ENCODE peak calls at places on chromosome 9, in eight cellular contexts. U, R, H, F, E, G, K and T are unnamed samples.

GRCh38 chr9:76034049-76034448 is 143.6 kb downstream of the PCSK5 start:
- DNase-seq in U (no peak), R (no peak), H (no peak), F (no peak), E (no peak), G (no peak), K (no peak), T (no peak)

GRCh38 chr9:133106511-133107244 is 14.4 kb downstream of the RALGDS start:
- DNase-seq in U (no peak), R (no peak), H (no peak), F (no peak), E (no peak), G (no peak), K (no peak), T (no peak)

GRCh38 chr9:119088002-119088401 is 281.2 kb downstream of the BRINP1 start:
- DNase-seq in U (no peak), R (no peak), H (no peak), F (no peak), E (no peak), G (no peak), K (no peak), T (no peak)

GRCh38 chr9:115593587-115594091 is 475.7 kb upstream of the TNC start:
- DNase-seq in U (peak; percentile 34), R (peak; percentile 43), H (peak; percentile 46), F (peak; percentile 83), E (peak; percentile 3), G (no peak), K (no peak), T (no peak)

GRCh38 chr9:14924821-14925220 is 14.6 kb upstream of the FREM1 start:
- DNase-seq in U (no peak), R (no peak), H (peak; percentile 36), F (peak; percentile 72), E (no peak), G (no peak), K (no peak), T (no peak)

GRCh38 chr9:137619240-137620090 is 660 bp downstream of the EHMT1 start:
- DNase-seq in U (peak; percentile 40), R (peak; percentile 75), H (no peak), F (peak; percentile 59), E (no peak), G (peak; percentile 42), K (no peak), T (no peak)

GRCh38 chr9:99433555-99433954 is 211.5 kb downstream of the SEC61B start:
- DNase-seq in U (peak; percentile 76), R (peak; percentile 76), H (peak; percentile 92), F (peak; percentile 75), E (peak; percentile 67), G (peak; percentile 47), K (no peak), T (no peak)

GRCh38 chr9:88835038-88835466 is 156.2 kb upstream of the S1PR3 start:
- DNase-seq in U (peak; percentile 28), R (no peak), H (peak; percentile 49), F (peak; percentile 90), E (no peak), G (no peak), K (no peak), T (no peak)

GRCh38 chr9:123176230-123176629 is 92.2 kb downstream of the STRBP start:
- DNase-seq in U (no peak), R (no peak), H (peak; percentile 73), F (no peak), E (no peak), G (no peak), K (no peak), T (no peak)

GRCh38 chr9:120933310-120934044 is 6.9 kb upstream of the TRAF1 start:
- DNase-seq in U (no peak), R (no peak), H (no peak), F (no peak), E (no peak), G (no peak), K (no peak), T (no peak)

GRCh38 chr9:16321461-16322119 is 548.9 kb downstream of the BNC2 start:
- DNase-seq in U (no peak), R (no peak), H (peak; percentile 67), F (peak; percentile 66), E (no peak), G (no peak), K (no peak), T (no peak)

GRCh38 chr9:34982352-34982751 is 7.2 kb upstream of the DNAJB5 start:
- DNase-seq in U (no peak), R (no peak), H (no peak), F (no peak), E (no peak), G (no peak), K (no peak), T (no peak)

GRCh38 chr9:98361645-98362044 is 106.2 kb upstream of the TBC1D2 start:
- DNase-seq in U (no peak), R (no peak), H (no peak), F (no peak), E (no peak), G (no peak), K (no peak), T (no peak)

GRCh38 chr9:92887880-92888338 is 10.1 kb upstream of the ZNF484 start:
- DNase-seq in U (no peak), R (no peak), H (no peak), F (no peak), E (no peak), G (no peak), K (peak; percentile 17), T (no peak)

GRCh38 chr9:89426389-89426961 is 71.4 kb downstream of the SEMA4D start:
- DNase-seq in U (no peak), R (peak; percentile 69), H (no peak), F (no peak), E (no peak), G (no peak), K (no peak), T (no peak)

GRCh38 chr9:95089257-95089873 is 228.1 kb downstream of the FANCC start:
- DNase-seq in U (no peak), R (no peak), H (no peak), F (no peak), E (no peak), G (no peak), K (no peak), T (no peak)

GRCh38 chr9:79798450-79798849 is 226.7 kb downstream of the TLE4 start:
- DNase-seq in U (no peak), R (no peak), H (peak; percentile 15), F (no peak), E (no peak), G (no peak), K (no peak), T (no peak)

GRCh38 chr9:111481885-111482636 is 2.1 kb downstream of the ECPAS start:
- DNase-seq in U (no peak), R (no peak), H (peak; percentile 62), F (peak; percentile 55), E (no peak), G (no peak), K (no peak), T (no peak)
- TF ChIP-seq CTCF in U (no peak), R (no peak), H (no peak), F (no peak), E (no peak), G (no peak), K (no peak), T (no peak)

GRCh38 chr9:131475111-131475955 is 27.4 kb upstream of the POMT1 start:
- DNase-seq in U (no peak), R (no peak), H (no peak), F (no peak), E (no peak), G (no peak), K (no peak), T (no peak)

GRCh38 chr9:131474711-131475110 is 28.0 kb upstream of the POMT1 start:
- DNase-seq in U (no peak), R (no peak), H (no peak), F (no peak), E (no peak), G (no peak), K (no peak), T (no peak)

GRCh38 chr9:131477367-131477766 is 25.4 kb upstream of the POMT1 start:
- DNase-seq in U (no peak), R (no peak), H (no peak), F (no peak), E (no peak), G (no peak), K (no peak), T (no peak)

GRCh38 chr9:131476777-131477345 is 25.9 kb upstream of the POMT1 start:
- DNase-seq in U (no peak), R (no peak), H (no peak), F (no peak), E (no peak), G (no peak), K (no peak), T (no peak)

DNA sequence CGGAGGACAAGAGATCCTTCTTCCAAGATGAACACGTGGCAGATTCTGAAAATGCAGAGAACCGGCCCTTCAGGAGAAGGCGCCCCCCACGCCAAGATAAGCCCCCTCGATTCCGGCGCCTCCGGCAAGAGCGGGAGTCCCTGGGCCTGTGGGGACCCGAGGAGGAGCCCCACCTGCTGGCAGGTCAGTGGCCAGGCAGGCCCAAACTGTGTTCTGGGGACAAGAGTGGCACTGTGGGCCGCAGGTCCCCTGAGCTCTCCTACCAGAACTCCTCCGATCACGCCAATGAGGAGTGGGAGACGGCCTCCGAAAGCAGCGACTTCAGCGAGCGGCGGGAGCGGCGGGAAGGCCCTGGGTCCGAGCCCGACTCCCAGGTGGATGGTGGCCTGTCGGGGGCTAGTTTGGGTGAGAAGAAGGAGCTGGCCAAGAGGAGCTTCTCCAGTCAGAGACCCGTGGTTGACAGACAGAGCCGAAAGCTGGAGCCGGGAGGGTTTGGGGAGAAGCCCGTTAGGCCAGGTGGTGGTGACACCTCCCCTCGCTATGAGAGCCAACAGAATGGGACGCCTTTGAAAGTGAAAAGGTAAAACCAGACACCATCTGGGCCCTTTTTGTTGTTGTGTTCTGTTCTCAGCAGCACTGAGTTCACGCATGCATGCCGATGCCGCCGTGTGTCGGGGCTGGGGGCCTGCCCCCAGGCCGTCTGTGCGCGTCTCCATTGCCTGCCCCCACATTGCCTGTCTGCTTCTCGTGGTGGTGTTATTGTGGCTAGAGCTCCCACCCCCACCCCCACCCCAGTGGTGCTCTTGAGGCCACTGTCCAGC is 26.6 kb upstream of the POMT1 start:
- DNase-seq in U (no peak), R (no peak), H (no peak), F (no peak), E (no peak), G (no peak), K (no peak), T (no peak)
- TF ChIP-seq CTCF in U (no peak), R (no peak), H (peak; percentile 40), F (peak; percentile 36), E (no peak), G (no peak), K (peak; percentile 26), T (peak; percentile 52)

GRCh38 chr9:26723486-26723885 is 169.1 kb downstream of the CAAP1 start:
- DNase-seq in U (peak; percentile 5), R (peak; percentile 29), H (peak; percentile 28), F (peak; percentile 17), E (no peak), G (no peak), K (no peak), T (no peak)
- TF ChIP-seq CTCF in U (peak; percentile 47), R (peak; percentile 39), H (peak; percentile 60), F (peak; percentile 45), E (no peak), G (no peak), K (no peak), T (peak; percentile 69)

DNA sequence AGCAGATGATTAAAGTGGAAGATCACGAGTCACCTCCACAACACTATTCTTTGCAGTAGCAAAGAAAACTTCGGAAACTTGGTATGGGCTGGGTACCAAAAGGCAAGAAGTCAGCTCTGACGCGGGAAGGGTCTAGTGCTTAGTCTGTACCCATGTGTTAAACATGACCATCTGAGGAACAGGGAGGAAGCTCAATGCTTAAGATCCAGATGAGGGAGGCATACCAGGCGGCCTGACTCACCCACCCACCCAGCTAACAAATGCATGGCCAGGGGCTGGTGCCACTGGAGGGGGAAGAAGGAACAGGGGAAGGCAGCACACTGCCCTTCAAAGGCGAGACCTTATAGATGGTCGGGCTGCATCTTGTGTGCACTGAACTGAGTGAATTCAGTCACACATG is 41.8 kb downstream of the CAMSAP1 start:
- DNase-seq in U (no peak), R (no peak), H (no peak), F (no peak), E (no peak), G (no peak), K (no peak), T (no peak)
- TF ChIP-seq CTCF in U (no peak), R (no peak), H (no peak), F (no peak), E (no peak), G (no peak), K (no peak), T (no peak)